ENCODE peak calls at places on chromosome X, in five cellular contexts. O, D, T, M and I are unnamed samples.

GRCh38 chrX:152072236-152072635 is 66.1 kb downstream of the MAGEA10 start:
- DNase-seq in O (no peak), D (no peak), T (no peak), M (no peak), I (no peak)

GRCh38 chrX:151448509-151448908 is 51.5 kb downstream of the VMA21 start:
- DNase-seq in O (no peak), D (no peak), T (no peak), M (no peak), I (no peak)

GRCh38 chrX:150767045-150767395 is 73.8 kb downstream of the MTMR1 start:
- DNase-seq in O (peak; percentile 64), D (no peak), T (no peak), M (no peak), I (no peak)

GRCh38 chrX:41518127-41518840 is 71.1 kb downstream of the NYX start:
- DNase-seq in O (no peak), D (no peak), T (no peak), M (no peak), I (peak; percentile 82)

GRCh38 chrX:68196939-68197791 is 236.1 kb downstream of the OPHN1 start:
- DNase-seq in O (no peak), D (no peak), T (peak; percentile 14), M (peak; percentile 55), I (peak; percentile 26)

GRCh38 chrX:31435592-31435991 is 363.8 kb upstream of the FTHL17 start:
- DNase-seq in O (no peak), D (no peak), T (no peak), M (no peak), I (no peak)

GRCh38 chrX:87160435-87161010 is 357.1 kb upstream of the KLHL4 start:
- DNase-seq in O (no peak), D (no peak), T (no peak), M (no peak), I (no peak)

GRCh38 chrX:49816435-49816834 is 12.7 kb upstream of the PAGE4 start:
- DNase-seq in O (no peak), D (no peak), T (no peak), M (no peak), I (no peak)

GRCh38 chrX:150941580-150941979 is 41.6 kb upstream of the HMGB3 start:
- DNase-seq in O (no peak), D (no peak), T (no peak), M (no peak), I (no peak)

GRCh38 chrX:69493193-69493592 is 10.9 kb upstream of the NALF2 start:
- DNase-seq in O (no peak), D (no peak), T (peak; percentile 56), M (peak; percentile 36), I (peak; percentile 38)

GRCh38 chrX:110204986-110205385 is 112.9 kb downstream of the AMMECR1 start:
- DNase-seq in O (no peak), D (no peak), T (no peak), M (no peak), I (no peak)

GRCh38 chrX:124212622-124213021 is 119.8 kb upstream of the TEX13D start:
- DNase-seq in O (no peak), D (no peak), T (no peak), M (no peak), I (peak; percentile 60)

DNA sequence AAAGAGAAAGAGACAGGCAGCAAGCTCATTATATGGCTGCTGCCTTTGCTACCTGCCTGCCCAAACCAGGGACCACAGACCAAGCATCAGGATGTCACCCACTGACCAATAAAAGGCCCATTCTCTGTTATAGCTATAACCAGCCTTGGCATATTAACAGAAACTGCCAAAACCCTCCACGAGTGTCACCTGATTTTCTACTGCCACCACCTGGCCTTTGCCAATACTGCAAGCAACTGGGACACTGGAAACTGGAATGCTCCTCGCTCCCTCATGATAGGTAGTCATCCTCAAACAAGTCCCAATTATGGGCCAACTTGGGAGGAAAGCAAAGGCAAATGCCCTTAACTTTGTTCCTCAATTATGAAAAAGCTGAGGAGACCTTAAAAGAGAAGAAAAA is 76.0 kb downstream of the SPIN4 start:
- DNase-seq in O (no peak), D (no peak), T (peak; percentile 25), M (peak; percentile 21), I (peak; percentile 57)
- TF ChIP-seq CTCF in O (peak; percentile 40), D (peak; percentile 38), T (peak; percentile 61), M (peak; percentile 63), I (peak; percentile 57)

DNA sequence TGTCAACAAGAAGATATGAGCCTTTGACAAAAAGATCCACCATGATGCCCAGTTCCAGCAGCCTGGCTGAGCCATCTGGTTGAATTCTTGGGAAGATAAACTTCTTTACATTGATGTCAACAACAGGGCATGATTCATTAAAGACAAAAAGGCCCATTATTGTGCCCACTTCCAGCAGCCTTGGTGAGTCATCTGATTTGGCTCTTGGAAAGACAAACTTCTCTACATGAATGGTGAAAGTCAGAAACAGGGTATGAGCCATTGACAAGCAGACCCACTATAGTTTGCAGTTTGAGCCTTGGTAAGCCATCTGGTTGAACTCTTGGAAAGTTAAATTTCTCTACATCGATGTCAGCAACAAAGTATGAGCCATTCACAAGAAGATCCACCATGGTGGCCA is 4.1 kb upstream of the CSF2RA start:
- DNase-seq in O (no peak), D (no peak), T (no peak), M (no peak), I (no peak)
- TF ChIP-seq CTCF in O (no peak), D (no peak), T (no peak), M (no peak), I (no peak)

GRCh38 chrX:18929775-18930174 is 54.1 kb downstream of the PHKA2 start:
- DNase-seq in O (no peak), D (no peak), T (no peak), M (no peak), I (no peak)

GRCh38 chrX:18933611-18934010 is 50.3 kb downstream of the PHKA2 start:
- DNase-seq in O (no peak), D (no peak), T (no peak), M (no peak), I (no peak)

GRCh38 chrX:18934708-18935107 is 49.2 kb downstream of the PHKA2 start:
- DNase-seq in O (no peak), D (no peak), T (no peak), M (no peak), I (no peak)

GRCh38 chrX:18935893-18936292 is 48.0 kb downstream of the PHKA2 start:
- DNase-seq in O (no peak), D (no peak), T (no peak), M (no peak), I (no peak)

GRCh38 chrX:18931972-18932371 is 51.9 kb downstream of the PHKA2 start:
- DNase-seq in O (no peak), D (no peak), T (peak; percentile 45), M (no peak), I (peak; percentile 2)
- TF ChIP-seq CTCF in O (peak; percentile 33), D (no peak), T (peak; percentile 58), M (peak; percentile 29), I (no peak)

GRCh38 chrX:140697618-140698017 is 11.9 kb upstream of the LINC00632 start:
- DNase-seq in O (no peak), D (no peak), T (no peak), M (no peak), I (no peak)

DNA sequence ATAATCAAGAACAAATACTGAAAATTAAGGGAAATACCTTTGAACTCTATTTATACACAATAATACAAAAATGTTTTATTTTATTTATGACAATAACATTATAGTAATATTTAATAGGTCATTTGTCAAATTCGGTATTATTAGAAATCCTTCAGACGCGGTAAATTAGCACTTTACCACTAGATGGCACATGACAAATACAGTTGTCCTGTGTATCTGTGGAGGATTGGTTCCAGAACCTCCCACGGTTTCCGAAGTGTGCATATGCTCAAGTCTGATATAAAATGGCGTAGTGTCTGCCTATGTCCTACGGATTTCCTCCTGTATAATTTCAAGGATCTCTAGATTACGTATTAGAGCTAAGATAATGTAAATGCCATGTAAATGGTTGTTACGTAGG is 8.1 kb upstream of the LINC00632 start:
- DNase-seq in O (no peak), D (no peak), T (peak; percentile 44), M (no peak), I (peak; percentile 12)
- TF ChIP-seq CTCF in O (peak; percentile 25), D (peak; percentile 22), T (peak; percentile 59), M (peak; percentile 41), I (peak; percentile 43)

GRCh38 chrX:53047228-53047627 is 1.4 kb upstream of the GPR173 start:
- DNase-seq in O (no peak), D (no peak), T (peak; percentile 40), M (no peak), I (no peak)
- TF ChIP-seq CTCF in O (no peak), D (no peak), T (peak; percentile 59), M (peak; percentile 6), I (no peak)

GRCh38 chrX:24879679-24880078 is 136.1 kb downstream of the ARX start:
- DNase-seq in O (no peak), D (no peak), T (no peak), M (no peak), I (no peak)
- TF ChIP-seq CTCF in O (no peak), D (no peak), T (no peak), M (no peak), I (no peak)

GRCh38 chrX:40267334-40268118 is 169.8 kb upstream of the BCOR start:
- DNase-seq in O (no peak), D (no peak), T (no peak), M (peak; percentile 41), I (no peak)

GRCh38 chrX:40262641-40263560 is 165.1 kb upstream of the BCOR start:
- DNase-seq in O (peak; percentile 85), D (no peak), T (no peak), M (no peak), I (no peak)

GRCh38 chrX:40261955-40262596 is 164.3 kb upstream of the BCOR start:
- DNase-seq in O (peak; percentile 75), D (no peak), T (no peak), M (no peak), I (no peak)

GRCh38 chrX:40268126-40268525 is 170.4 kb upstream of the BCOR start:
- DNase-seq in O (no peak), D (no peak), T (no peak), M (no peak), I (no peak)

GRCh38 chrX:40266490-40267333 is 169.0 kb upstream of the BCOR start:
- DNase-seq in O (peak; percentile 81), D (no peak), T (peak; percentile 81), M (peak; percentile 59), I (peak; percentile 58)
- TF ChIP-seq CTCF in O (peak; percentile 51), D (peak; percentile 54), T (peak; percentile 65), M (peak; percentile 56), I (peak; percentile 56)

GRCh38 chrX:147565239-147565638 is 346.5 kb upstream of the FMR1 start:
- DNase-seq in O (no peak), D (no peak), T (no peak), M (no peak), I (no peak)

GRCh38 chrX:147573266-147573665 is 338.5 kb upstream of the FMR1 start:
- DNase-seq in O (no peak), D (no peak), T (no peak), M (no peak), I (no peak)

DNA sequence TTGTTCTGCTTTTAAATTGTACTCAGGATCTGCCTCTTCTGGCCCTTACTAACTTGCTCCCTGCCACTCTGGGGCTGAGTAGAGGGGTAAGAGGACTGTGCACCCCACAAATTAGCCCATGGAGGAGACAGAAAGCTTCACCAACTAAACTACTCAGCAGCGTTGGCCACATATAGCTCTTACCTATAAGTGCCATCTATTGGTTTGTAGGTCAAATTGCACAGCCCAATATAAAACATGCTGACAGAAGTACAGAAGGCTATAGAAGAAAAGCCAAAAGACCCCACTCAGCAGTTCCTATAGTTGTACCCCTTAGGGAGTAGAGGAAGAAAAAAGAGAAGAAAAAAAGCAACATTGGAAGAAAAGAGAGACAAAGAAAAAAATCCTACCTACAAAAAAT is 341.2 kb upstream of the FMR1 start:
- DNase-seq in O (no peak), D (no peak), T (no peak), M (no peak), I (no peak)
- TF ChIP-seq CTCF in O (no peak), D (no peak), T (no peak), M (no peak), I (no peak)